ENCODE peak calls at places on chromosomes 1 and 21, in seven cellular contexts. P is adrenal gland, L is heart right ventricle, H is ovary, S is Caco-2, Y is body of pancreas, M is lower lobe of right lung. B is an unnamed sample.

GRCh38 chr21:35382696-35383095 is 333.6 kb upstream of the RUNX1 start:
- DNase-seq in Y (no peak), S (no peak), P (no peak), L (no peak), H (no peak), M (no peak), B (no peak)

GRCh38 chr1:96521994-96522760 is 199.4 kb upstream of the PTBP2 start:
- DNase-seq in M (no peak), Y (no peak), H (no peak), P (no peak), S (no peak), L (no peak), B (no peak)

GRCh38 chr21:44989538-44989888 is 49.7 kb downstream of the SLX9 start:
- DNase-seq in Y (no peak), L (no peak), H (peak; percentile 66), P (peak; percentile 58), S (no peak), M (peak; percentile 45), B (no peak)

GRCh38 chr1:21931171-21932093 is 5.7 kb downstream of the HSPG2 start:
- DNase-seq in Y (peak; percentile 66), S (peak; percentile 92), M (peak; percentile 88), P (peak; percentile 90), H (peak; percentile 86), L (no peak), B (no peak)

GRCh38 chr1:5099018-5099417 is 444.6 kb downstream of the AJAP1 start:
- DNase-seq in H (no peak), S (no peak), L (no peak), P (no peak), Y (no peak), M (no peak), B (no peak)

GRCh38 chr21:39153373-39153772 is 29.9 kb downstream of the PSMG1 start:
- DNase-seq in M (no peak), S (no peak), L (no peak), H (no peak), P (no peak), Y (no peak), B (no peak)

GRCh38 chr1:4486408-4487120 is 167.8 kb upstream of the AJAP1 start:
- DNase-seq in L (no peak), H (no peak), S (no peak), M (no peak), Y (no peak), P (no peak), B (no peak)

GRCh38 chr1:186282466-186282865 is 92.6 kb downstream of the TPR start:
- DNase-seq in H (no peak), S (no peak), Y (no peak), L (no peak), M (no peak), P (no peak), B (no peak)

GRCh38 chr1:247885011-247885410 is 10.4 kb upstream of the OR2W3 start:
- DNase-seq in P (no peak), H (no peak), M (no peak), L (no peak), S (no peak), Y (no peak), B (no peak)

GRCh38 chr21:31837613-31838390 is 35.0 kb upstream of the HUNK start:
- DNase-seq in L (no peak), S (no peak), M (no peak), Y (no peak), H (no peak), P (no peak), B (no peak)

GRCh38 chr1:119079881-119080280 is 60.6 kb downstream of the WARS2 start:
- DNase-seq in H (no peak), S (no peak), Y (no peak), P (no peak), M (no peak), L (no peak), B (no peak)

GRCh38 chr21:38486221-38486620 is 12.1 kb downstream of the ERG start:
- DNase-seq in P (no peak), L (no peak), S (no peak), Y (no peak), M (no peak), H (no peak), B (no peak)

GRCh38 chr1:212401838-212402582 is 12.7 kb downstream of the PACC1 start:
- DNase-seq in Y (no peak), H (no peak), S (no peak), L (no peak), M (no peak), P (no peak), B (no peak)

GRCh38 chr1:176696109-176696508 is 233.1 kb downstream of the PAPPA2 start:
- DNase-seq in M (peak; percentile 48), L (no peak), S (no peak), H (no peak), Y (no peak), P (no peak), B (no peak)

GRCh38 chr1:55007626-55008025 is 8.9 kb downstream of the BSND start:
- DNase-seq in L (no peak), P (no peak), Y (no peak), S (no peak), M (no peak), H (no peak), B (no peak)

GRCh38 chr21:26686278-26686677 is 113.2 kb upstream of the CYYR1 start:
- DNase-seq in P (peak; percentile 25), S (no peak), M (no peak), H (no peak), Y (no peak), L (no peak), B (no peak)

GRCh38 chr1:10674222-10674621 is 122.2 kb downstream of the CASZ1 start:
- DNase-seq in Y (no peak), L (no peak), M (no peak), S (no peak), H (no peak), P (no peak), B (no peak)

GRCh38 chr1:207719209-207719608 is 32.6 kb upstream of the CD46 start:
- DNase-seq in Y (no peak), P (no peak), H (no peak), S (no peak), L (no peak), M (no peak), B (no peak)

GRCh38 chr1:240207073-240207709 is 115.5 kb downstream of the FMN2 start:
- DNase-seq in M (no peak), S (no peak), H (no peak), L (no peak), Y (no peak), P (no peak), B (no peak)

DNA sequence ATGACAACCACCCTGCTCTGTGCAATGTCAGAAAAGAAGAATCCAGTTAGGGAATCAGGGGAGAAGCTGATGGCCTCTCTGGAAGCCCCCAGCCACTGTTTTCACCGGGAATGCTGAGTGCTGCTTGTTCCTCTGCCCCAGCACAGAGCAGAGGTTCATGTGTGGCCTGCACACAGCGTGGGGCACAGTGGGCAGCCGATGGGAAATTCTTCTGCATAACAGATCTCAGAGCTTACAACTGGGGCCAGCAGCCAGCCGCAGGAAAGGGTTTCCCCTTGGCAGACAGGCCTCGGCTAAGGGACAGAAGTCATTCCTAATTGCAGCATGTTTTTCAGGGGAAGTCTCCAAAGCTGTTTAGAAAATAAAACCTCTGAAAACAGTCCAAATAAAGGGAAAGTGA is 22.6 kb downstream of the HMGB4 start:
- DNase-seq in H (no peak), Y (no peak), P (no peak), M (no peak), S (no peak), L (no peak), B (no peak)
- H3K4me1 ChIP-seq in H (no peaks in the 10 kb centered on the region), Y (no peaks in the 10 kb centered on the region), P (no peaks in the 10 kb centered on the region), M (no peaks in the 10 kb centered on the region), S (no peaks in the 10 kb centered on the region), L (peaks cover 3% of the 10 kb centered on the region), B (no peaks in the 10 kb centered on the region)

GRCh38 chr1:147545133-147545532 is 3.8 kb downstream of the BCL9 start:
- DNase-seq in Y (no peak), S (no peak), L (no peak), H (no peak), M (peak; percentile 80), P (peak; percentile 54), B (peak; percentile 93)
- H3K27me3 ChIP-seq in Y (no peaks in the 10 kb centered on the region), S (no peaks in the 10 kb centered on the region), L (no peaks in the 10 kb centered on the region), H (no peaks in the 10 kb centered on the region), M (no peaks in the 10 kb centered on the region), P (no peaks in the 10 kb centered on the region), B (peaks cover 3% of the 10 kb centered on the region)

GRCh38 chr1:20662110-20662475 is 924 bp upstream of the DDOST start:
- DNase-seq in L (no peak), Y (no peak), S (no peak), M (no peak), P (no peak), H (no peak), B (no peak)

GRCh38 chr1:20660363-20661234 is 570 bp downstream of the DDOST start:
- DNase-seq in L (no peak), Y (no peak), H (no peak), S (no peak), M (no peak), P (no peak), B (no peak)

GRCh38 chr1:20657024-20657423 is 4.1 kb downstream of the DDOST start:
- DNase-seq in M (no peak), P (no peak), L (no peak), H (no peak), S (no peak), Y (no peak), B (no peak)

GRCh38 chr1:20661235-20662109 is at the start of gene DDOST:
- DNase-seq in L (peak; percentile 96), Y (peak; percentile 96), M (peak; percentile 97), S (peak; percentile 97), H (peak; percentile 97), P (peak; percentile 97), B (peak; percentile 88)

GRCh38 chr1:20658166-20658915 is 2.8 kb downstream of the DDOST start:
- DNase-seq in L (no peak), P (no peak), M (no peak), S (no peak), H (no peak), Y (no peak), B (no peak)
- H3K4me1 ChIP-seq in L (peaks cover 52% of the 10 kb centered on the region), P (peaks cover 15% of the 10 kb centered on the region), M (peaks cover 19% of the 10 kb centered on the region), S (no peaks in the 10 kb centered on the region), H (peaks cover 10% of the 10 kb centered on the region), Y (peaks cover 39% of the 10 kb centered on the region), B (peaks cover 32% of the 10 kb centered on the region)

DNA sequence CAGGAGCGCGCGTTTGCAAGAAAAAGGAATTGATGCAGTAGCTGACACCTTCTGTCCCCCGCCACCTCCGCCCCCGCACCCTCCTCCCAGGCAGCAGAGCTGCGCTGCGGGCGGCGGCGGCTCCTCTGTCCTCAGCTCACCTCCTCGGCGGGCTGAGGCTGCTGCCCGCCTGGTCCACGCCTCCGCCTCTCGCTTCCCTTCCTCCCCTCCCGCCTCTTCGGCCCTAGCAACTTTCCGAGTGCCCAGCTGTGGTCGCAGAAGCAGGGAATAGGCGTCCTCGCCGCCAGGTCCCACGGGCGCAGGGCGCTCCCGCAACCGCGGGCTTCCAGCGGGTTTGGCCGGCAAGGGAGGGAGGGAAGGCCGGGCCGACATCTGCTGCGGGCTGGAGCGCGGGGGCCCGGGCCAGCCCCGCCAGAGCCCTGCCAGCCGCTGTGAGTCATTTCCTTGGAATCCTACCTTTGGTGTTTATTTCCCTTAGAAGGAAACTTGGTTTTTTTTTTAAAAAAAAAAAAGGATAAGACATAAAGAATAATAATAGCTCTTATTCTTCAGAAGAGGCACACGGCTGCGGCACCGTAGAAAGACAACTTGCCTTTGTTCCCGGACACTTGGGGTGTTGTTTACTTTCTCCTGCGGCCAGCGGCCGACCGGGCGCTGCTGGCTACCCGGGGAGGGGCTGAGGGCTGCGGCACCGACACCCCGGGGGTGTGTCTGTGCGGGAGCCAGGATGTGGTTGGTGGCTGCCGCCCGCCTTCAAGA is 1.1 kb downstream of the SERTAD4 start:
- DNase-seq in S (no peak), H (peak; percentile 68), L (no peak), M (peak; percentile 76), Y (no peak), P (no peak), B (no peak)
- H3K27me3 ChIP-seq in S (no peaks in the 10 kb centered on the region), H (no peaks in the 10 kb centered on the region), L (no peaks in the 10 kb centered on the region), M (peaks cover 18% of the 10 kb centered on the region), Y (peaks cover 14% of the 10 kb centered on the region), P (peaks cover 28% of the 10 kb centered on the region), B (peaks cover 19% of the 10 kb centered on the region)